ENCODE peak calls at places on chromosome 13, in eight cellular contexts. J is heart right ventricle, S is fibroblast of lung, H is colonic mucosa, Y is esophagus muscularis mucosa, B is cardiac fibroblast, T is hepatocyte, P is tibial nerve. W is an unnamed sample.

GRCh38 chr13:79386125-79386822 is 19.8 kb downstream of the RBM26 start:
- DNase-seq in J (no peak), S (peak), H (no peak), Y (no peak), B (no peak), T (no peak), P (no peak), W (no peak)

GRCh38 chr13:51518847-51519246 is 65.4 kb upstream of the WDFY2 start:
- DNase-seq in J (no peak), S (peak), H (no peak), Y (no peak), B (no peak), T (no peak), P (no peak), W (no peak)

GRCh38 chr13:45331981-45332830 is 8.8 kb downstream of the TPT1 start:
- DNase-seq in J (no peak), S (peak), H (no peak), Y (no peak), B (peak), T (no peak), P (peak), W (peak)

GRCh38 chr13:110258876-110259631 is 47.9 kb downstream of the COL4A1 start:
- DNase-seq in J (no peak), S (peak), H (no peak), Y (no peak), B (no peak), T (no peak), P (no peak), W (no peak)

GRCh38 chr13:36088001-36088400 is 43.2 kb downstream of the DCLK1 start:
- DNase-seq in J (no peak), S (peak), H (no peak), Y (no peak), B (no peak), T (no peak), P (no peak), W (no peak)

GRCh38 chr13:20411638-20412342 is 113.9 kb downstream of the CRYL1 start:
- DNase-seq in J (no peak), S (no peak), H (no peak), Y (no peak), B (no peak), T (no peak), P (no peak), W (no peak)

GRCh38 chr13:98172570-98173405 is 4.3 kb downstream of the RNF113B start:
- DNase-seq in J (no peak), S (peak), H (no peak), Y (no peak), B (peak), T (peak), P (no peak), W (no peak)

GRCh38 chr13:91242652-91243051 is 104.8 kb upstream of the MIR17HG start:
- DNase-seq in J (no peak), S (peak), H (no peak), Y (no peak), B (peak), T (no peak), P (no peak), W (no peak)

GRCh38 chr13:20412761-20413355 is 112.8 kb downstream of the CRYL1 start:
- DNase-seq in J (no peak), S (peak), H (no peak), Y (no peak), B (no peak), T (no peak), P (no peak), W (no peak)

GRCh38 chr13:104389722-104390121 is 1323.5 kb upstream of the SLC10A2 start:
- DNase-seq in J (no peak), S (peak), H (no peak), Y (no peak), B (peak), T (peak), P (no peak), W (no peak)

GRCh38 chr13:30963794-30964193 is 31.3 kb downstream of the TEX26 start:
- DNase-seq in J (no peak), S (peak), H (peak), Y (no peak), B (peak), T (peak), P (no peak), W (no peak)

GRCh38 chr13:90447735-90448103 is 899.8 kb upstream of the MIR17HG start:
- DNase-seq in J (no peak), S (peak), H (no peak), Y (no peak), B (peak), T (no peak), P (no peak), W (no peak)

GRCh38 chr13:42007844-42008243 is 40.6 kb upstream of the DGKH start:
- DNase-seq in J (no peak), S (peak), H (no peak), Y (no peak), B (peak), T (no peak), P (no peak), W (no peak)

GRCh38 chr13:45195421-45195820 is 5.4 kb downstream of the KCTD4 start:
- DNase-seq in J (no peak), S (no peak), H (no peak), Y (no peak), B (peak), T (no peak), P (no peak), W (no peak)

GRCh38 chr13:21124853-21125252 is 51.5 kb downstream of the SKA3 start:
- DNase-seq in J (no peak), S (peak), H (no peak), Y (no peak), B (peak), T (peak), P (no peak), W (peak)

GRCh38 chr13:63700366-63700765 is 2284.7 kb upstream of the PCDH20 start:
- DNase-seq in J (no peak), S (no peak), H (no peak), Y (no peak), B (no peak), T (no peak), P (no peak), W (no peak)

GRCh38 chr13:46278474-46278873 is 66.7 kb downstream of the LRRC63 start:
- DNase-seq in J (no peak), S (no peak), H (no peak), Y (no peak), B (no peak), T (peak), P (no peak), W (no peak)

GRCh38 chr13:71260246-71260645 is 606.8 kb downstream of the DACH1 start:
- DNase-seq in J (no peak), S (no peak), H (no peak), Y (no peak), B (no peak), T (no peak), P (no peak), W (no peak)

GRCh38 chr13:36680918-36681317 is 7.1 kb downstream of the SERTM1 start:
- DNase-seq in J (no peak), S (peak), H (no peak), Y (no peak), B (no peak), T (no peak), P (no peak), W (no peak)

GRCh38 chr13:41696163-41697003 is 239.0 kb downstream of the RGCC start:
- DNase-seq in J (no peak), S (peak), H (no peak), Y (no peak), B (peak), T (peak), P (no peak), W (no peak)

GRCh38 chr13:110047511-110047910 is 259.4 kb downstream of the COL4A1 start:
- DNase-seq in J (peak), S (peak), H (peak), Y (no peak), B (peak), T (peak), P (no peak), W (no peak)

GRCh38 chr13:72853000-72853399 is 71.1 kb downstream of the PIBF1 start:
- DNase-seq in J (no peak), S (no peak), H (no peak), Y (no peak), B (peak), T (no peak), P (no peak), W (no peak)

GRCh38 chr13:96053003-96053703 is at the start of gene UGGT2:
- DNase-seq in J (peak), S (peak), H (peak), Y (peak), B (peak), T (peak), P (peak), W (peak)

GRCh38 chr13:100608906-100609305 is 20.3 kb upstream of the GGACT start:
- DNase-seq in J (no peak), S (peak), H (peak), Y (no peak), B (no peak), T (peak), P (no peak), W (no peak)

GRCh38 chr13:49110122-49110831 is 109.9 kb upstream of the MLNR start:
- DNase-seq in J (peak), S (peak), H (peak), Y (peak), B (peak), T (peak), P (peak), W (peak)

GRCh38 chr13:109144693-109145437 is 515.5 kb downstream of the MYO16 start:
- DNase-seq in J (no peak), S (no peak), H (no peak), Y (no peak), B (no peak), T (no peak), P (no peak), W (no peak)

GRCh38 chr13:46516624-46517318 is 36.2 kb upstream of the LRCH1 start:
- DNase-seq in J (no peak), S (no peak), H (no peak), Y (no peak), B (peak), T (peak), P (peak), W (no peak)

GRCh38 chr13:106118050-106118449 is 417.4 kb downstream of the EFNB2 start:
- DNase-seq in J (no peak), S (peak), H (no peak), Y (no peak), B (no peak), T (no peak), P (no peak), W (no peak)

GRCh38 chr13:45178349-45179142 is 22.3 kb downstream of the KCTD4 start:
- DNase-seq in J (no peak), S (peak), H (peak), Y (no peak), B (peak), T (peak), P (no peak), W (no peak)

GRCh38 chr13:32545083-32545482 is 6.5 kb upstream of the N4BP2L2 start:
- DNase-seq in J (no peak), S (no peak), H (no peak), Y (no peak), B (no peak), T (no peak), P (no peak), W (no peak)

GRCh38 chr13:93325303-93326297 is 99.0 kb downstream of the GPC6 start:
- DNase-seq in J (no peak), S (no peak), H (no peak), Y (no peak), B (no peak), T (no peak), P (no peak), W (no peak)

GRCh38 chr13:36163303-36163702 is 32.1 kb upstream of the DCLK1 start:
- DNase-seq in J (no peak), S (peak), H (no peak), Y (peak), B (peak), T (no peak), P (peak), W (no peak)

GRCh38 chr13:79986890-79987289 is 354.0 kb downstream of the SPRY2 start:
- DNase-seq in J (no peak), S (no peak), H (no peak), Y (no peak), B (no peak), T (no peak), P (no peak), W (no peak)

GRCh38 chr13:50908371-50908770 is 1.2 kb upstream of the RNASEH2B start:
- DNase-seq in J (no peak), S (no peak), H (no peak), Y (no peak), B (no peak), T (no peak), P (no peak), W (no peak)

GRCh38 chr13:102999498-102999897 is 66.7 kb downstream of the SLC10A2 start:
- DNase-seq in J (no peak), S (no peak), H (no peak), Y (no peak), B (no peak), T (no peak), P (no peak), W (no peak)

GRCh38 chr13:78370231-78370630 is 233.1 kb downstream of the POU4F1 start:
- DNase-seq in J (no peak), S (no peak), H (no peak), Y (no peak), B (no peak), T (no peak), P (no peak), W (no peak)

GRCh38 chr13:114140909-114141255 is 8.5 kb upstream of the RASA3 start:
- DNase-seq in J (no peak), S (no peak), H (no peak), Y (no peak), B (no peak), T (no peak), P (no peak), W (no peak)

GRCh38 chr13:39588384-39588783 is 14.6 kb downstream of the LHFPL6 start:
- DNase-seq in J (no peak), S (no peak), H (no peak), Y (no peak), B (no peak), T (no peak), P (no peak), W (no peak)

GRCh38 chr13:22926176-22927007 is 254.4 kb upstream of the SGCG start:
- DNase-seq in J (peak), S (peak), H (peak), Y (no peak), B (peak), T (peak), P (peak), W (no peak)
- H3K4me3 ChIP-seq in J (no peak), S (peak), H (peak), Y (peak), B (peak), T (no peak), P (peak), W (no peak)

DNA sequence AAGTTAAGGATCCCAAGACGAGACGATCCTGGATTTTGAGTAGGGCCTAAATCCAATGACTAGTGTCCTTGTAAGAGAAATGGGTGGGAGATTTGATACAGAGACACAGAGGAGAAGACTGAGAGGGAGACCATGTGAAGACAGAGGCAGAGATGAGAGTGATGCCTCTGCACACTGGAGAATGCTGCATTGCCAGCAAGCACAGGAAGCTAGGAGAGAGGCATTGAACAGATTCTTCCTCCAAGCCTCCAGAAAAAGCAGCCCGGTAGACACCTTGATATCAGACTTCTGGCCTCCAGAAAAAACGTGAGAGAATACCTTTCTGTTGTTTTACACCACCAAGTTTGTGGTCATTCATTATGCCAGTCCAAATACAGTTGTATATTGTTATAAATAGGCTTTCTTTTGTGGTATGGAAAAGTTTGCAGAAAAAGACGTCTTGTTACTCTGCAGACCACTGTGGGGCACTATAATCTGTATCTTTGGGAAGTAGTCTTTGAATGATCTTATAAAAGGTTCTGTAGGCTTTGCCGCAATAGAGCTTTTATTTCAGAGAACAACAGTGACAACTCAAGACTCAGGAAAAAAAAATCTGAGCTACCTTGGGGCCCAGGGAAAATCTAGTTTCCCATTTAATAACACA is 17.9 kb upstream of the RFC3 start:
- DNase-seq in J (no peak), S (peak), H (no peak), Y (no peak), B (peak), T (peak), P (no peak), W (no peak)
- TF ChIP-seq CTCF in J (peak), S (peak), H (no peak), Y (peak), B (peak), T (peak), P (no peak), W (no peak)

DNA sequence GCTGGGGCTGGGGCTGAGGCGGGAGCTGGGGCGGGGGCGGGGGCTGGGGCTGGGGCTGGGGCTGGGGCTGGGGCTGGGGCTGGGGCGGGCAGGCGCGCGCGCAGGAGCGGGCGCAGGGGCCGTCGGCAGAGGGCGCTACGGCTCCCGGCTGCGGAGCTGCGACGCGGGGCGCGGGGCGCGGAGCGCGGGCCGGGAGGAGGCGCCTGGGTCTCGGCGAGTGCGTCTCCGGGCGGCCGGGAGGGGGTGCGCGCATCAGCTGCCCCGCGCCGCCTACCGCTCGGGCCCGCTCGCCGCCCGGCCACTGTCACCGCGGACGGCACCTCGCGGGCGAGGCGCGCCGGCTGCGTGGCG is 416 bp upstream of the MTUS2 start:
- DNase-seq in J (peak), S (peak), H (peak), Y (no peak), B (peak), T (peak), P (no peak), W (peak)
- H3K4me3 ChIP-seq in J (no peak), S (peak), H (no peak), Y (peak), B (no peak), T (no peak), P (no peak), W (no peak)

GRCh38 chr13:23813635-23814034 is 75.6 kb downstream of the MIPEP start:
- DNase-seq in J (no peak), S (no peak), H (no peak), Y (no peak), B (no peak), T (no peak), P (no peak), W (no peak)

GRCh38 chr13:23811366-23812027 is 77.7 kb downstream of the MIPEP start:
- DNase-seq in J (no peak), S (no peak), H (no peak), Y (no peak), B (no peak), T (no peak), P (no peak), W (no peak)

GRCh38 chr13:23808803-23809202 is 80.4 kb downstream of the MIPEP start:
- DNase-seq in J (no peak), S (no peak), H (no peak), Y (no peak), B (no peak), T (no peak), P (no peak), W (no peak)

GRCh38 chr13:23806874-23807522 is 82.2 kb downstream of the MIPEP start:
- DNase-seq in J (no peak), S (no peak), H (no peak), Y (no peak), B (no peak), T (no peak), P (no peak), W (no peak)

GRCh38 chr13:23810842-23811241 is 78.4 kb downstream of the MIPEP start:
- DNase-seq in J (no peak), S (no peak), H (no peak), Y (no peak), B (no peak), T (no peak), P (no peak), W (no peak)
- TF ChIP-seq CTCF in J (no peak), S (peak), H (no peak), Y (peak), B (no peak), T (no peak), P (no peak), W (no peak)

GRCh38 chr13:112069063-112069726 is 2.2 kb downstream of the SOX1 start:
- DNase-seq in J (no peak), S (no peak), H (no peak), Y (peak), B (no peak), T (no peak), P (no peak), W (no peak)
- H3K4me3 ChIP-seq in J (no peak), S (no peak), H (no peak), Y (peak), B (no peak), T (no peak), P (no peak), W (no peak)

GRCh38 chr13:27403252-27403678 is 21.2 kb upstream of the GTF3A start:
- DNase-seq in J (no peak), S (peak), H (no peak), Y (no peak), B (peak), T (peak), P (no peak), W (no peak)

GRCh38 chr13:27406178-27406939 is 18.1 kb upstream of the GTF3A start:
- DNase-seq in J (no peak), S (peak), H (peak), Y (no peak), B (peak), T (peak), P (peak), W (peak)

GRCh38 chr13:27404680-27405079 is 19.7 kb upstream of the GTF3A start:
- DNase-seq in J (no peak), S (no peak), H (peak), Y (no peak), B (no peak), T (no peak), P (no peak), W (no peak)

GRCh38 chr13:27403727-27404385 is 20.6 kb upstream of the GTF3A start:
- DNase-seq in J (no peak), S (no peak), H (peak), Y (no peak), B (no peak), T (peak), P (no peak), W (no peak)

DNA sequence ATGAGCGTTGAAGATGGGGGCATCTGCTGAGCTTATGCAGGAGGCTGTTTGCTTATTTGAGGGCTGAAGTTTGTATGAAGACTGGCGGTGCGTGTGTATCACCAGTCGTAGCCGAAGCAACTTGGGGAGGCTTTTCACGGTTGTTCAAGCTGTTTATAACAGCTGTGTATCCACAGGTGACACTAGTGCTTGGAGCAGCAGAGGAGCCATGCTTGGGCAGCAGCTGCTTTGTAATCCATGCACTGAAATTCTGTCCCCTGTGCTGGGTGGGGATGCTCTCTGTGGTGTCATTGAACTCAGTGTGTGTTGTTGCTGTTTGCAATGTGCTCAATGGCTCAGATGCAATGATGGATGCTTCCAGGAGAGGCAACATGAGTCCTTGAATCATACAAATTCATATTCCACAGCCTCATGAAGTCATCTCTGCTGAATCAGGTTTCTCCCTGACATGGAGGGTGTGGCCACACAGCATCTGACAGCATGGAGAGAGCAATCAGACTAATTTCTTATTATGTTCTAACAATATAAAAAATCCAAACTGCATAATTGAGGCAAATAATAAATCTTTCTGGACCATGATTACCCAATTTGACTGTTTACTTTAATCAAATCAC is 18.8 kb upstream of the GTF3A start:
- DNase-seq in J (no peak), S (no peak), H (no peak), Y (no peak), B (no peak), T (no peak), P (no peak), W (no peak)
- TF ChIP-seq CTCF in J (no peak), S (no peak), H (no peak), Y (no peak), B (no peak), T (no peak), P (no peak), W (no peak)

GRCh38 chr13:111897846-111898215 is 169.1 kb upstream of the SOX1 start:
- DNase-seq in J (no peak), S (no peak), H (no peak), Y (no peak), B (no peak), T (no peak), P (no peak), W (no peak)

GRCh38 chr13:111897178-111897845 is 169.6 kb upstream of the SOX1 start:
- DNase-seq in J (no peak), S (no peak), H (no peak), Y (no peak), B (no peak), T (no peak), P (no peak), W (no peak)

GRCh38 chr13:111893071-111893606 is 173.8 kb upstream of the SOX1 start:
- DNase-seq in J (no peak), S (no peak), H (no peak), Y (peak), B (no peak), T (peak), P (no peak), W (no peak)

GRCh38 chr13:111895896-111896821 is 170.8 kb upstream of the SOX1 start:
- DNase-seq in J (no peak), S (no peak), H (no peak), Y (no peak), B (no peak), T (no peak), P (no peak), W (no peak)

GRCh38 chr13:111893607-111894443 is 173.1 kb upstream of the SOX1 start:
- DNase-seq in J (no peak), S (no peak), H (no peak), Y (peak), B (no peak), T (no peak), P (no peak), W (no peak)
- H3K4me3 ChIP-seq in J (no peak), S (no peak), H (no peak), Y (peak), B (no peak), T (peak), P (peak), W (no peak)